ENCODE peak calls at places on chromosomes 3 and 15, in nine cellular contexts. One of them, this sample, is unnamed.

GRCh38 chr3:72060447-72061034 is 275.6 kb upstream of the PROK2 start:
- DNase-seq in right cardiac atrium: no peak
- DNase-seq in effector memory CD4-positive, alpha-beta T cell: no peak
- DNase-seq in dorsolateral prefrontal cortex: no peak
- DNase-seq in colonic mucosa: no peak
- DNase-seq in PC-9: no peak
- DNase-seq in GM23338: no peak
- DNase-seq in RWPE1: no peak
- DNase-seq in PC-3: no peak
- DNase-seq in this sample: no peak

GRCh38 chr15:89140595-89140994 is 52.3 kb downstream of the ABHD2 start:
- DNase-seq in right cardiac atrium: no peak
- DNase-seq in effector memory CD4-positive, alpha-beta T cell: no peak
- DNase-seq in dorsolateral prefrontal cortex: no peak
- DNase-seq in colonic mucosa: no peak
- DNase-seq in PC-9: no peak
- DNase-seq in GM23338: no peak
- DNase-seq in RWPE1: no peak
- DNase-seq in PC-3: no peak
- DNase-seq in this sample: no peak

GRCh38 chr3:129195731-129196256 is 12.1 kb upstream of the CNBP start:
- DNase-seq in right cardiac atrium: peak
- DNase-seq in effector memory CD4-positive, alpha-beta T cell: no peak
- DNase-seq in dorsolateral prefrontal cortex: peak
- DNase-seq in colonic mucosa: no peak
- DNase-seq in PC-9: peak
- DNase-seq in GM23338: no peak
- DNase-seq in RWPE1: peak
- DNase-seq in PC-3: peak
- DNase-seq in this sample: peak

GRCh38 chr15:25673972-25674371 is 189.2 kb downstream of the ATP10A start:
- DNase-seq in right cardiac atrium: no peak
- DNase-seq in effector memory CD4-positive, alpha-beta T cell: no peak
- DNase-seq in dorsolateral prefrontal cortex: no peak
- DNase-seq in colonic mucosa: no peak
- DNase-seq in PC-9: no peak
- DNase-seq in GM23338: no peak
- DNase-seq in RWPE1: no peak
- DNase-seq in PC-3: no peak
- DNase-seq in this sample: no peak

GRCh38 chr15:33608714-33609113 is 297.9 kb downstream of the RYR3 start:
- DNase-seq in right cardiac atrium: no peak
- DNase-seq in effector memory CD4-positive, alpha-beta T cell: no peak
- DNase-seq in dorsolateral prefrontal cortex: no peak
- DNase-seq in colonic mucosa: no peak
- DNase-seq in PC-9: no peak
- DNase-seq in GM23338: peak
- DNase-seq in RWPE1: no peak
- DNase-seq in PC-3: peak
- DNase-seq in this sample: no peak

GRCh38 chr15:95208988-95209387 is 977.6 kb downstream of the MCTP2 start:
- DNase-seq in right cardiac atrium: no peak
- DNase-seq in effector memory CD4-positive, alpha-beta T cell: no peak
- DNase-seq in dorsolateral prefrontal cortex: no peak
- DNase-seq in colonic mucosa: no peak
- DNase-seq in PC-9: no peak
- DNase-seq in GM23338: no peak
- DNase-seq in RWPE1: no peak
- DNase-seq in PC-3: no peak
- DNase-seq in this sample: no peak

GRCh38 chr15:67821784-67822451 is 3.4 kb upstream of the SKOR1 start:
- DNase-seq in right cardiac atrium: no peak
- DNase-seq in effector memory CD4-positive, alpha-beta T cell: no peak
- DNase-seq in dorsolateral prefrontal cortex: no peak
- DNase-seq in colonic mucosa: no peak
- DNase-seq in PC-9: no peak
- DNase-seq in GM23338: peak
- DNase-seq in RWPE1: no peak
- DNase-seq in PC-3: no peak
- DNase-seq in this sample: no peak

GRCh38 chr3:71872256-71872655 is 87.3 kb upstream of the PROK2 start:
- DNase-seq in right cardiac atrium: no peak
- DNase-seq in effector memory CD4-positive, alpha-beta T cell: no peak
- DNase-seq in dorsolateral prefrontal cortex: no peak
- DNase-seq in colonic mucosa: no peak
- DNase-seq in PC-9: no peak
- DNase-seq in GM23338: no peak
- DNase-seq in RWPE1: no peak
- DNase-seq in PC-3: no peak
- DNase-seq in this sample: no peak

DNA sequence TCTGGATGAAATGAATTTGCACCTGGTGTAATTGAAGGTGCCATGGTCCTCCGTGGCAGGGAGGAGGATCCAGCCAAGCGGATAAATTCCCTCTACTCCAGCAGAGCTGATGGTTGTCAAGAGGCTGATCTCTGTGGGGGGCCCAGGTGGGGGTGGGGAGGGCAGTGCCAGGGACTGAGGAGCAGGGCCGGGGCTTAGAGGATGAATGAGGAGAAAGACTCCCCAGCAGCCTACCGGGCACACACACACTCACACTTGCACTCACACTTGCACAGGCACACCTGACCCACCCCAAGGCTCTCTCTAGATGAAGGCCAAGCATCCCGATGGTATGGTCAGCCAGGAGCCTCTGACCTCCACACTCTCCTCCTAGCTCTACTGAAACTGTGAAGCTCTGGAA is 131.3 kb upstream of the PRR20G start:
- DNase-seq in right cardiac atrium: no peak
- DNase-seq in effector memory CD4-positive, alpha-beta T cell: no peak
- DNase-seq in dorsolateral prefrontal cortex: no peak
- DNase-seq in colonic mucosa: no peak
- DNase-seq in PC-9: no peak
- DNase-seq in GM23338: no peak
- DNase-seq in RWPE1: no peak
- DNase-seq in PC-3: no peak
- DNase-seq in this sample: no peak
- H3K27ac ChIP-seq in right cardiac atrium: no peak
- H3K27ac ChIP-seq in effector memory CD4-positive, alpha-beta T cell: no peak
- H3K27ac ChIP-seq in dorsolateral prefrontal cortex: peak
- H3K27ac ChIP-seq in colonic mucosa: no peak
- H3K27ac ChIP-seq in PC-9: no peak
- H3K27ac ChIP-seq in GM23338: no peak
- H3K27ac ChIP-seq in RWPE1: no peak
- H3K27ac ChIP-seq in PC-3: no peak
- H3K27ac ChIP-seq in this sample: no peak

GRCh38 chr3:122076414-122077292 is 21.5 kb downstream of the CD86 start:
- DNase-seq in right cardiac atrium: no peak
- DNase-seq in effector memory CD4-positive, alpha-beta T cell: no peak
- DNase-seq in dorsolateral prefrontal cortex: no peak
- DNase-seq in colonic mucosa: no peak
- DNase-seq in PC-9: no peak
- DNase-seq in GM23338: no peak
- DNase-seq in RWPE1: no peak
- DNase-seq in PC-3: no peak
- DNase-seq in this sample: no peak

GRCh38 chr3:122080188-122080587 is 25.0 kb downstream of the CD86 start:
- DNase-seq in right cardiac atrium: no peak
- DNase-seq in effector memory CD4-positive, alpha-beta T cell: no peak
- DNase-seq in dorsolateral prefrontal cortex: no peak
- DNase-seq in colonic mucosa: no peak
- DNase-seq in PC-9: no peak
- DNase-seq in GM23338: no peak
- DNase-seq in RWPE1: no peak
- DNase-seq in PC-3: no peak
- DNase-seq in this sample: no peak

GRCh38 chr3:122079524-122079923 is 24.4 kb downstream of the CD86 start:
- DNase-seq in right cardiac atrium: no peak
- DNase-seq in effector memory CD4-positive, alpha-beta T cell: no peak
- DNase-seq in dorsolateral prefrontal cortex: no peak
- DNase-seq in colonic mucosa: no peak
- DNase-seq in PC-9: no peak
- DNase-seq in GM23338: no peak
- DNase-seq in RWPE1: no peak
- DNase-seq in PC-3: no peak
- DNase-seq in this sample: no peak

GRCh38 chr3:122078235-122078935 is 23.2 kb downstream of the CD86 start:
- DNase-seq in right cardiac atrium: no peak
- DNase-seq in effector memory CD4-positive, alpha-beta T cell: no peak
- DNase-seq in dorsolateral prefrontal cortex: no peak
- DNase-seq in colonic mucosa: no peak
- DNase-seq in PC-9: no peak
- DNase-seq in GM23338: no peak
- DNase-seq in RWPE1: no peak
- DNase-seq in PC-3: no peak
- DNase-seq in this sample: no peak

DNA sequence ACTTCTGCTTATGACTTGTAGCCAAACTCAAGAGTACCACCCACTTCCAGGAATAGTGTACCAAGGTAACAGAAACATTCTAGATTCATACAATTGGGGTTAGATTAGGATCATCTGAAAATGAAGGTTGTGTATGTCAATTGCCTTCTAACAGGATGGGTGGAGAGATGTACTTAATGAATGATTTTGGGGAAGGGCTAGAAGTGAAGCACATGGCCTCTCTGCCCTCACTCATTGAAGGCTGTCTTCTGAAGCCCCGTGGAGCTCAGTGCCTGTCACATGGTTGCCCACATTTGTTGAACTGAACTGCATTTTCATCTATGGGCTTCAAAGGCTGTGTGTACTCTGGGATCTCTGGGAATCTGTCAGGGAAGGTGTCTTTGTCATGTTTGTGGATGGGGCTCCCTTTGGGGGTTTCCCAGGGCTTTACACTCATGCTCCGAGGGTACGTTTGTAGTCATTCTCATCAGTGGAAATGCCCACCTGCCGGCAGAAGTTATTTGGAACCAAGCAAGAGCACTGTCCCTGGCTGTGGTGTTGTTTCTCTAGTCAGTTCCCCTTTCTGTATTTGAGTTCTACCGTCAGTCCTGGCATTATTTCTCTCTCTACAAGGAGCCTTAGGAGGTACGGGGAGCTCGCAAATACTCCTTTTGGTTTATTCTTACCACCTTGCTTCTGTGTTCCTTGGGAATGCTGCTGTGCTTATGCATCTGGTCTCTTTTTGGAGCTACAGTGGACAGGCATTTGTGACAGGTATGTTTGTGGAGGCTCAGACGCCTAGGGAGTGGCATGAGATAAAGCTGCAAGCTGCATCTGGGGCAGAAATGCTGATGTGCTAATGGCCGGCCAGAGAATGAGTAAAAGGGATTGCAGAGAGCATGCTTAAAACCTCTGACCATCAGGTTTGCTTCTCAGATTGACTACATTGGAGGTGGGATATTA is 22.4 kb downstream of the CD86 start:
- DNase-seq in right cardiac atrium: no peak
- DNase-seq in effector memory CD4-positive, alpha-beta T cell: no peak
- DNase-seq in dorsolateral prefrontal cortex: no peak
- DNase-seq in colonic mucosa: no peak
- DNase-seq in PC-9: no peak
- DNase-seq in GM23338: no peak
- DNase-seq in RWPE1: no peak
- DNase-seq in PC-3: no peak
- DNase-seq in this sample: no peak
- H3K27ac ChIP-seq in right cardiac atrium: no peak
- H3K27ac ChIP-seq in effector memory CD4-positive, alpha-beta T cell: no peak
- H3K27ac ChIP-seq in dorsolateral prefrontal cortex: no peak
- H3K27ac ChIP-seq in colonic mucosa: peak
- H3K27ac ChIP-seq in PC-9: no peak
- H3K27ac ChIP-seq in GM23338: no peak
- H3K27ac ChIP-seq in RWPE1: no peak
- H3K27ac ChIP-seq in PC-3: no peak
- H3K27ac ChIP-seq in this sample: no peak

GRCh38 chr3:43872901-43873300 is 182.2 kb downstream of the ABHD5 start:
- DNase-seq in right cardiac atrium: no peak
- DNase-seq in effector memory CD4-positive, alpha-beta T cell: no peak
- DNase-seq in dorsolateral prefrontal cortex: peak
- DNase-seq in colonic mucosa: no peak
- DNase-seq in PC-9: peak
- DNase-seq in GM23338: no peak
- DNase-seq in RWPE1: no peak
- DNase-seq in PC-3: peak
- DNase-seq in this sample: peak
- H3K27ac ChIP-seq in right cardiac atrium: no peak
- H3K27ac ChIP-seq in effector memory CD4-positive, alpha-beta T cell: no peak
- H3K27ac ChIP-seq in dorsolateral prefrontal cortex: peak
- H3K27ac ChIP-seq in colonic mucosa: no peak
- H3K27ac ChIP-seq in PC-9: peak
- H3K27ac ChIP-seq in GM23338: no peak
- H3K27ac ChIP-seq in RWPE1: peak
- H3K27ac ChIP-seq in PC-3: peak
- H3K27ac ChIP-seq in this sample: peak

GRCh38 chr3:65958216-65958615 is 80.5 kb downstream of the MAGI1 start:
- DNase-seq in right cardiac atrium: no peak
- DNase-seq in effector memory CD4-positive, alpha-beta T cell: no peak
- DNase-seq in dorsolateral prefrontal cortex: no peak
- DNase-seq in colonic mucosa: no peak
- DNase-seq in PC-9: no peak
- DNase-seq in GM23338: no peak
- DNase-seq in RWPE1: no peak
- DNase-seq in PC-3: peak
- DNase-seq in this sample: no peak

GRCh38 chr3:65961128-65961527 is 77.6 kb downstream of the MAGI1 start:
- DNase-seq in right cardiac atrium: no peak
- DNase-seq in effector memory CD4-positive, alpha-beta T cell: no peak
- DNase-seq in dorsolateral prefrontal cortex: no peak
- DNase-seq in colonic mucosa: no peak
- DNase-seq in PC-9: no peak
- DNase-seq in GM23338: no peak
- DNase-seq in RWPE1: no peak
- DNase-seq in PC-3: no peak
- DNase-seq in this sample: no peak

GRCh38 chr3:65963787-65964707 is 74.7 kb downstream of the MAGI1 start:
- DNase-seq in right cardiac atrium: no peak
- DNase-seq in effector memory CD4-positive, alpha-beta T cell: no peak
- DNase-seq in dorsolateral prefrontal cortex: no peak
- DNase-seq in colonic mucosa: no peak
- DNase-seq in PC-9: peak
- DNase-seq in GM23338: peak
- DNase-seq in RWPE1: peak
- DNase-seq in PC-3: peak
- DNase-seq in this sample: no peak

GRCh38 chr3:65960087-65960486 is 78.6 kb downstream of the MAGI1 start:
- DNase-seq in right cardiac atrium: no peak
- DNase-seq in effector memory CD4-positive, alpha-beta T cell: no peak
- DNase-seq in dorsolateral prefrontal cortex: no peak
- DNase-seq in colonic mucosa: no peak
- DNase-seq in PC-9: no peak
- DNase-seq in GM23338: no peak
- DNase-seq in RWPE1: no peak
- DNase-seq in PC-3: no peak
- DNase-seq in this sample: no peak

DNA sequence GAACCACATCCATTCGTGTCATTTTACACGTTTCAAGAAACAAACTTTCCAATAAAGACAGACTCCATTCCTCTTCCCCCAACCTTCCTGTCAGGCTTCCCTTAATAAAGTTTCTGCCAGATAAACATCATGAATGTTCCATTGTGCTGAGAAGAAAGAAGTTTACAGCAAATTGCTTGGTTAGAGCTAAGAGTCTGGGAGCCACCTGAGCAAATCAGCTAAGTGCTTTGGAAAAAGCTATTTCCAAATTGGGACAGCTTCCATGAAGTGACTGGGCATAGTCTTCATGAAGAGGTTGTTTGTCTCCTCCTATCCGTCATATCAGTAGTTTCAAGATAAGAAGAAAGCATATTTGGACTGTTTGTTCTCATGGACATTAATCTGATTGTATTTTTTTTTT is 77.0 kb downstream of the MAGI1 start:
- DNase-seq in right cardiac atrium: no peak
- DNase-seq in effector memory CD4-positive, alpha-beta T cell: no peak
- DNase-seq in dorsolateral prefrontal cortex: no peak
- DNase-seq in colonic mucosa: no peak
- DNase-seq in PC-9: no peak
- DNase-seq in GM23338: no peak
- DNase-seq in RWPE1: no peak
- DNase-seq in PC-3: no peak
- DNase-seq in this sample: no peak
- H3K27ac ChIP-seq in right cardiac atrium: peak
- H3K27ac ChIP-seq in effector memory CD4-positive, alpha-beta T cell: no peak
- H3K27ac ChIP-seq in dorsolateral prefrontal cortex: no peak
- H3K27ac ChIP-seq in colonic mucosa: no peak
- H3K27ac ChIP-seq in PC-9: no peak
- H3K27ac ChIP-seq in GM23338: no peak
- H3K27ac ChIP-seq in RWPE1: no peak
- H3K27ac ChIP-seq in PC-3: no peak
- H3K27ac ChIP-seq in this sample: no peak

This sample was measured in caudate nucleus.